ENCODE peak calls at places on chromosomes 16 and 17, in five cellular contexts. Q, C, E, J and G are unnamed samples.

GRCh38 chr16:88469615-88470395 is 16.7 kb downstream of the ZFPM1 start:
- DNase-seq in Q (no peak), C (no peak), E (no peak), J (no peak), G (no peak)

GRCh38 chr17:81228420-81228819 is 5.7 kb upstream of the CEP131 start:
- DNase-seq in Q (no peak), C (no peak), E (no peak), J (no peak), G (no peak)

GRCh38 chr17:41917957-41918391 is 777 bp downstream of the ACLY start:
- DNase-seq in Q (no peak), C (no peak), E (no peak), J (peak; percentile 66), G (peak; percentile 24)

GRCh38 chr16:69798466-69798865 is 36.3 kb downstream of the WWP2 start:
- DNase-seq in Q (no peak), C (peak; percentile 49), E (no peak), J (no peak), G (no peak)

GRCh38 chr16:52545544-52546262 is 1.2 kb downstream of the TOX3 start:
- DNase-seq in Q (no peak), C (no peak), E (no peak), J (peak; percentile 16), G (no peak)

GRCh38 chr16:30023586-30023985 is 588 bp downstream of the C16orf92 start:
- DNase-seq in Q (no peak), C (no peak), E (no peak), J (no peak), G (no peak)

GRCh38 chr17:43908111-43908721 is 880 bp upstream of the MPP2 start:
- DNase-seq in Q (no peak), C (peak; percentile 72), E (peak; percentile 72), J (peak; percentile 88), G (no peak)

GRCh38 chr17:68290955-68291835 is at the start of the genes ARSG and SLC16A6:
- DNase-seq in Q (no peak), C (peak; percentile 79), E (peak; percentile 81), J (peak; percentile 75), G (peak; percentile 35)

GRCh38 chr16:72301416-72302048 is 129.6 kb upstream of the PMFBP1 start:
- DNase-seq in Q (no peak), C (no peak), E (no peak), J (peak; percentile 23), G (no peak)

GRCh38 chr16:82063456-82064082 is 28.5 kb downstream of the HSD17B2 start:
- DNase-seq in Q (no peak), C (no peak), E (no peak), J (no peak), G (no peak)

GRCh38 chr16:87792205-87792565 is 26.4 kb upstream of the KLHDC4 start:
- DNase-seq in Q (no peak), C (no peak), E (no peak), J (no peak), G (no peak)

GRCh38 chr17:83125515-83126274 is 46.3 kb downstream of the METRNL start:
- DNase-seq in Q (no peak), C (no peak), E (peak; percentile 28), J (no peak), G (no peak)

GRCh38 chr16:76532188-76532973 is 255.2 kb downstream of the CNTNAP4 start:
- DNase-seq in Q (no peak), C (no peak), E (no peak), J (no peak), G (no peak)

GRCh38 chr17:42937712-42938596 is 26.3 kb downstream of the AARSD1 start:
- DNase-seq in Q (peak; percentile 19), C (peak; percentile 80), E (no peak), J (peak; percentile 70), G (no peak)

GRCh38 chr16:76956801-76957200 is 234.2 kb upstream of the MON1B start:
- DNase-seq in Q (no peak), C (no peak), E (no peak), J (no peak), G (no peak)